ENCODE peak calls at places on chromosomes 12 and 14, in five cellular contexts. D is adrenal gland, U is prostate gland, C is A549, O is ovary. L is an unnamed sample.

GRCh38 chr14:50031534-50032313 is 84.6 kb downstream of the VCPKMT start:
- DNase-seq in D (no peak), U (no peak), C (no peak), O (no peak), L (no peak)

GRCh38 chr12:132218915-132219314 is 74.7 kb downstream of the NOC4L start:
- DNase-seq in D (no peak), U (no peak), C (peak; percentile 51), O (no peak), L (no peak)

GRCh38 chr12:96247567-96247962 is 53.4 kb downstream of the ELK3 start:
- DNase-seq in D (no peak), U (no peak), C (peak; percentile 23), O (no peak), L (no peak)

GRCh38 chr12:130164931-130165330 is 2.7 kb downstream of the FZD10 start:
- DNase-seq in D (no peak), U (no peak), C (no peak), O (no peak), L (no peak)

GRCh38 chr14:52876311-52876710 is 74.5 kb downstream of the FERMT2 start:
- DNase-seq in D (no peak), U (no peak), C (no peak), O (no peak), L (no peak)

GRCh38 chr14:57974896-57975295 is 109.0 kb upstream of the SLC35F4 start:
- DNase-seq in D (no peak), U (no peak), C (no peak), O (no peak), L (no peak)

GRCh38 chr14:39264057-39264456 is 30.3 kb downstream of the MIA2 start:
- DNase-seq in D (no peak), U (no peak), C (no peak), O (no peak), L (no peak)

GRCh38 chr12:131482686-131483085 is 228.2 kb upstream of the SFSWAP start:
- DNase-seq in D (no peak), U (no peak), C (no peak), O (no peak), L (no peak)

GRCh38 chr12:124392991-124393790 is 98.3 kb downstream of the RFLNA start:
- DNase-seq in D (peak; percentile 95), U (peak; percentile 73), C (peak; percentile 89), O (peak; percentile 93), L (peak; percentile 83)

GRCh38 chr14:71497645-71498086 is 434.6 kb upstream of the RGS6 start:
- DNase-seq in D (no peak), U (no peak), C (no peak), O (no peak), L (peak; percentile 1)

GRCh38 chr12:108363565-108363964 is 24.5 kb upstream of the CMKLR1 start:
- DNase-seq in D (no peak), U (no peak), C (no peak), O (no peak), L (no peak)

GRCh38 chr14:94120667-94121335 is 8.6 kb downstream of the IFI27L2 start:
- DNase-seq in D (no peak), U (no peak), C (no peak), O (no peak), L (no peak)

DNA sequence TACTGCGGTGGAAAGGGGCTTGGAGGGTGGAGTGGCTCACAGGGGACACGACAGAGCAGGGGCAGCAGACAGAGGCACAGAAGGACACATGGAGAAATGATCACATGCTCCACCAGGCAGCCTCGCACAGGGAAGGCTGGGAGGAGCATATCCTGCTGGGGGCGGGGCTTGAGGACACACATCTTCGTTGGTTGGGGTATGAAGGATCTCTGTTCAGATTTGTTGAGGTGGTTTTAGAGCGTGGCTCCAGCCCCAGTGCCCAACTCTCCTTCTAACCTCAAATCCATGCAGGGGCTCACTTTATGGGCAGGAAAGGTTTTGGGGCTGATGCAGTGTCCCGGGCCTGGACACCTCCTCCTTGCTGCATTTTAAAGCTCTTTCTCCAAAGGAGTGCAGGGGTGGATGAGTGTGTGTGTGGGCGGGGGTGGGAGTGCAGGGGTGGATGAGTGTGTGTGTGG is 741 bp upstream of the P3H3 start:
- DNase-seq in D (peak; percentile 82), U (peak; percentile 83), C (peak; percentile 84), O (peak; percentile 90), L (peak; percentile 93)
- TF ChIP-seq POLR2A in D (no peak), U (no peak), C (peak; percentile 39), O (peak; percentile 15), L (no peak)

GRCh38 chr12:64001439-64001838 is 156.9 kb downstream of the SRGAP1 start:
- DNase-seq in D (no peak), U (no peak), C (no peak), O (no peak), L (no peak)
- TF ChIP-seq POLR2A in D (no peak), U (no peak), C (no peak), O (no peak), L (no peak)

DNA sequence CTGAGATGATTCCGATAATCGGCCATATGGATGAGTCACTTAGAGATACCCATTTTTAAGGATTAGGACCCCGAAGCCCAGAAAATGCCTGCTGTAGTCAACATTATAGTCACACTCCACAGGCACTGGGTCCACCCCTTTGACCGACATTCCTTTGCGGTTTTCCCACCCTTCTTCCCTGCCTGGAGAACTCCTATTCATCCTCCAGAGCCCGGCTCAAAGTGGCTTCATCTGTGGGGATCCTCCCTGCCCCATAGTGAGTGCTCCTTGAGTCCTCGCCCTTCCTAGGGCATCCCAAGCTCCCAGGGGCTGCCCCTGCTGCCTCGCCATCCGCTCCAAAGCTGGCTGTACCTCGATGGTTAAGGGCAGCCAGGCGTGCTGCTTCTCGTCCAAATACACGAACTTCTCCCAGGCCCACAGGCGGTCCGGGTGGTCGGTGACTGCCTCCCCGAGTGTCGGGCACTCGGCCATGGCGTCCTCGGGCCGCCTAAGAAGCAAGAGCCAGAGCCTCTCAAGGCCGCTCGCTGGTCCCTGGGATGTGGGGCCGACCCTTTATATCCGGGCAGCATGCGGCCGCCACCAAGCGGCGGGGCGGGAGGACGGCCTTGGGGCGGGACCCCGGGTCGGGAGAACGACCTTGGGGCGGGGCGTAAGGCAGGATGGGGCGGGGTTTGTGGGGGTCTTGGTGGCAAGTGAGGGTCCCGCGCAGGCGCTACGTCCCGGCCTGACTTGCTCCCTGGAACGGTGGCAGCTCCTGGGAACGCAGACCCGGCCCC is at the start of gene TCL1A:
- DNase-seq in D (no peak), U (no peak), C (no peak), O (no peak), L (no peak)
- TF ChIP-seq POLR2A in D (no peak), U (no peak), C (no peak), O (no peak), L (no peak)

DNA sequence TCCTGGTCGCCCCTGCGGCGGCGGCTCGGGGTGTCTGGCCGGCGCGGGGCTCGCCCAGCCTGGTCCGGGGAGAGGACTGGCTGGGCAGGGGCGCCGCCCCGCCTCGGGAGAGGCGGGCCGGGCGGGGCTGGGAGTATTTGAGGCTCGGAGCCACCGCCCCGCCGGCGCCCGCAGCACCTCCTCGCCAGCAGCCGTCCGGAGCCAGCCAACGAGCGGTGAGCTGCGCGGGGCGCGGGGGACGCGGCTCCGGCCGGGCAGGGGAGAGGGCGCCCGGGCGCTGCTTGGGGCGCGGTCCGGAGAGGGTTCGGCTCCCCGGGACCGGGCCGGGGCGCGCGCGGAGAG is at the start of gene LGALS3:
- DNase-seq in D (peak; percentile 58), U (peak; percentile 82), C (peak; percentile 56), O (peak; percentile 80), L (peak; percentile 32)
- TF ChIP-seq POLR2A in D (no peak), U (peak; percentile 82), C (peak; percentile 77), O (peak; percentile 78), L (peak; percentile 76)

GRCh38 chr12:56358836-56359532 is 923 bp downstream of the STAT2 start:
- DNase-seq in D (no peak), U (no peak), C (no peak), O (no peak), L (no peak)
- TF ChIP-seq POLR2A in D (no peak), U (no peak), C (no peak), O (no peak), L (no peak)

DNA sequence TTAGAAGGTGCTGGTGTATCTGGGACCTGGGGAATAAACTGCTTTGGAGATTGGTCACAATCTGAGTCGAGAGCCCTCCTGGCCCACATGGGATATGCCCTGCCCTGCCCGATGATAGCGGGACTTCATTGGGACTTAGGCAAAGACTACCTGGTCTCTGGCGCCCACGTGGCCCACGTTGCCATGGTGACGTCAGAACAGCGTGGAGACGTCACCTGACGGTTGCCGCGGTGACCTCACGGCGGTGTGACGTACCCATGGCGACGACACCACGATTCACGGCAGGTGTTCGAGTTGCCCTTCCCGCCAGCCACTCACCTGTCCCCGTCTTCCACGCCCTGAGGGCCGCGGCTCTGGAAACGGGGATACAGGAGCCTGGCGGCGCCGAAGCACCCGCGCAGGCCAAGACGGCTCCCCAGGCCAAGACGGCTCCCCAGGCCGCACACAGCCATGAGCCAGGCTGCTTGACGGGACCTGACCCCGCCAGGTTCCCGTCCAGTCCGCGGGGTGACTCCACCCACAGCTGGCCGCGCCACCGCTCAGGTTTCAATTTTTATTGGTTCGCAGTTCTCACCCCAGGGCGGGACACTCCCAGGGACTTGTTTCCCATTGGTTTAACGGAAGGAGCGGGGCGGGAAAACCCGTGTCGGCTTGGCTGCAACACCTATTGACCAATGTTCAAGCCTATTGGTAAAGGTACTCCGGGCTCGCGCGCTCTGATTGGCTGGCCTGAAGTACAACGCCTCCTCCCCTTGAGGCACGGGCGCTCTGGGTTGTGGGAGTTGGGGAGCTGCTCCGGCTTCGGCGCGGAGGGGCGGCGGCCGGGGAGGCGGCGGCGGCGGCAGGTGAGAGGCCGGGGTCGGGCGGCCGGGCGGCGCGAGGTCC is at the start of the genes MMAB and MVK:
- DNase-seq in D (peak; percentile 99), U (peak; percentile 99), C (peak; percentile 100), O (peak; percentile 99), L (peak; percentile 99)
- TF ChIP-seq POLR2A in D (peak; percentile 65), U (peak; percentile 43), C (peak; percentile 70), O (peak; percentile 88), L (peak; percentile 59)

L was measured in H54.